ENCODE peak calls at places on chromosomes 1 and 21, in nine cellular contexts. S is suprapubic skin; V is ovary; O is GM23248; N is SJSA1; W is CD8-positive, alpha-beta T cell; M is transverse colon; H is Karpas-422; R is sigmoid colon. P is an unnamed sample. For H3K27me3 and H3K36me3, the result is how much of the 10 kb centered on the place peaks cover.

GRCh38 chr1:230682274-230682673 is 31.6 kb downstream of the AGT start:
- DNase-seq in S (no peak), V (no peak), O (peak), N (no peak), W (no peak), M (no peak), H (no peak), R (no peak), P (no peak)

GRCh38 chr1:178232949-178233348 is 139.0 kb downstream of the RASAL2 start:
- DNase-seq in S (no peak), V (no peak), O (peak), N (no peak), W (no peak), M (no peak), H (no peak), R (no peak), P (no peak)

GRCh38 chr1:171179323-171180227 is 5.5 kb upstream of the FMO2 start:
- DNase-seq in S (no peak), V (no peak), O (no peak), N (no peak), W (no peak), M (no peak), H (no peak), R (no peak), P (no peak)

GRCh38 chr1:23013657-23014056 is 2.0 kb downstream of the TEX46 start:
- DNase-seq in S (no peak), V (no peak), O (no peak), N (no peak), W (no peak), M (no peak), H (peak), R (no peak), P (no peak)

GRCh38 chr1:40622936-40623629 is 42.4 kb downstream of the RIMS3 start:
- DNase-seq in S (peak), V (no peak), O (no peak), N (no peak), W (no peak), M (no peak), H (no peak), R (no peak), P (no peak)

GRCh38 chr1:112247036-112247597 is 148.9 kb upstream of the CTTNBP2NL start:
- DNase-seq in S (no peak), V (no peak), O (no peak), N (no peak), W (no peak), M (no peak), H (no peak), R (no peak), P (no peak)

GRCh38 chr1:222096883-222097282 is 355.0 kb upstream of the DUSP10 start:
- DNase-seq in S (no peak), V (no peak), O (peak), N (no peak), W (no peak), M (no peak), H (no peak), R (no peak), P (no peak)

GRCh38 chr1:200336901-200337391 is 72.9 kb downstream of the ZNF281 start:
- DNase-seq in S (no peak), V (no peak), O (no peak), N (no peak), W (no peak), M (no peak), H (no peak), R (no peak), P (no peak)

GRCh38 chr1:220595179-220595578 is 67.2 kb downstream of the MARK1 start:
- DNase-seq in S (no peak), V (no peak), O (no peak), N (no peak), W (no peak), M (no peak), H (no peak), R (no peak), P (no peak)

GRCh38 chr1:195594773-195595172 is 1013.5 kb downstream of the KCNT2 start:
- DNase-seq in S (no peak), V (no peak), O (no peak), N (no peak), W (no peak), M (no peak), H (no peak), R (no peak), P (no peak)

DNA sequence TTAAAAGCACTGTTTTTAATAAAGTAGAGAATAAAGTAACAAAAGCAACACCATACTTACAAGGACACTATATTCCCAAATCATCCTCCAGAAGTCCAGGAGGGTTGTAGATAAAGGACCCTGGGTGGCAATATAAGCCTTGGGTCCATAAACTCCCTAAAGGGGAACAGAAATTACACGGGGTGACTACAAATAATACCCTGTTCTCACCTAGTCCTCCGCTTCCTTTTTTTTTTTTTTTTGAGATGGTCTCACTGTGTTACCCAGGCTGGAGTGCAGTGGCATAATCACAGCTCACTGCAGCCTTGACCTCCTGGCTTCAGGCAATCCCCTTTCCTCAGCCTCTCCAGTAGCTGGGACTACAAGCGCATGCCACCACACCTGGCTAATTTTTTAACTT is 13.1 kb downstream of the PTPN22 start:
- DNase-seq in S (no peak), V (no peak), O (no peak), N (no peak), W (no peak), M (no peak), H (peak), R (no peak), P (no peak)
- H3K4me3 ChIP-seq in S (no peak), V (no peak), O (no peak), N (no peak), W (no peak), M (no peak), H (peak), R (no peak), P (no peak)

GRCh38 chr21:29105218-29105617 is 25.2 kb upstream of the MAP3K7CL start:
- DNase-seq in S (no peak), V (no peak), O (peak), N (no peak), W (no peak), M (no peak), H (no peak), R (no peak), P (peak)
- H3K27me3 ChIP-seq in S (under half), V (under half), O (under half), N (under half), W (under half), M (under half), H (under half), R (under half), P (under half)

DNA sequence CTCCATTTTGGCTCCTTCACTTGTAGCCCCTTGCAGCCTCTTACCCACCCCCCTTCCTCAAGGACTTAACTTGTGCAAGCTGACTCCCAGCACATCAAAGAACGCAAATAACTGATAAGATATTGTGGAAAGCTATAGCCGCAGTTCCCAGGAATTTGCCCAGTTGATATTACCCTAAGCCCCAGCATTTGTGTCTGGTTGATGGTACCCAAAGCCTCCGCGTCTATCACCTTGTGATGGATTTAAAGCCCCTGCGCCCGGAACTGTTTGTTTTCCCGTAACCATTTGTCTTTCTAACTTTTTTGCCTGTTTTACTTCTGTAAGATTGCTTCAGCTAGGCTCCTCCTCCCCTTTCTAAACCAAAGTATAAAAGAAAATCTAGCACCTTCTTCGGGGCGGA is 5.9 kb downstream of the YARS1 start:
- DNase-seq in S (no peak), V (no peak), O (no peak), N (no peak), W (no peak), M (no peak), H (no peak), R (no peak), P (no peak)
- H3K36me3 ChIP-seq in S (under half), V (under half), O (under half), N (half or more), W (under half), M (under half), H (under half), R (under half), P (half or more)

DNA sequence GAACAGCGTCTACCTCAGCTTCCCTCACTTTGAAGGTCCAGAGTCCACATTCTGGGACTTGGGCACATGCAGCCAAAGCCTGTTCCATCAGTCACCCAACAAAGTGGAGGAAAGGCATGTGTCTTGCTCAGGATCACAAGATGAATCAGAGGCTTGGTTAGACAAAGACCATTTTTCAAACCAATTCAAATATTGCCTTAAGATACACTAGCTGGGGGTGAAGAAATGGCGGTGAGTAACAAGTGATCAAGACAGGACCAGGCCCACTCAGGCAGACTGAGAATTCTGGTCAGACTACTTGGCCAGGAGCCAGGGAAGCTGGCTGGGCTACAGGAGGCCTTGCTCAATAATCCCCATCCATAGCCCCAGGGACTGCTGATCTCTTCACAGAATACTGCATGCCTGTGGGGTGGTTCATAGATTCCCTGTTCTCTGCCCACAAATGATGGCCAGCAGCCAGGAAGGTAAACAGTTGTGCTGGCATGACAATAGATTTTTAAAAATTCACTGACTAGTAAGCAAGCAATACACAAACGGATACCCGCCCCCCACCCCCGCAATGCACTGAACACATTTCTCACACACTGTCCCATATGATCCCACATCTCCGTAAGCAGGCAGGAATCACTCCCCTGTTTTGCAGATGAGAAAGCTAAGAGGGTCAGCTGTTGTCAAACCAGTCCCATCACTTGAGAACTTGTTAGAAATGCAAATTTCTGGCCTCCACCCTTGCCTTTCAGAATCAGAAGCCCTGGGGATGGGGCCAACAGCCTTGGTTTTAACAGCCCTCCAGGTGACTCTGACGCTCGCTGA is 27.2 kb downstream of the ERI3 start:
- DNase-seq in S (peak), V (peak), O (peak), N (peak), W (no peak), M (peak), H (no peak), R (peak), P (peak)
- H3K4me3 ChIP-seq in S (no peak), V (no peak), O (peak), N (no peak), W (no peak), M (no peak), H (no peak), R (no peak), P (no peak)

GRCh38 chr1:228334954-228335353 is 71.7 kb downstream of the TRIM11 start:
- DNase-seq in S (peak), V (peak), O (no peak), N (no peak), W (no peak), M (no peak), H (no peak), R (peak), P (no peak)
- H3K27me3 ChIP-seq in S (under half), V (under half), O (under half), N (under half), W (under half), M (under half), H (under half), R (under half), P (under half)

GRCh38 chr1:151211972-151212705 is 13.8 kb downstream of the PIP5K1A start:
- DNase-seq in S (no peak), V (no peak), O (no peak), N (no peak), W (no peak), M (no peak), H (no peak), R (no peak), P (no peak)
- H3K36me3 ChIP-seq in S (under half), V (under half), O (half or more), N (half or more), W (under half), M (under half), H (under half), R (under half), P (half or more)